ENCODE peak calls at places on chromosomes 13 and 19, in eight cellular contexts. I is A549, O is body of pancreas, X is tibial nerve, G is heart left ventricle, K is uterus, A is testis, E is GM12891. T is an unnamed sample.

GRCh38 chr19:43731854-43732253 is 16.0 kb downstream of the IRGC start:
- DNase-seq in E (no peak), G (no peak), I (no peak), K (no peak), X (no peak), A (no peak), O (no peak), T (no peak)

GRCh38 chr19:6580313-6580712 is 10.6 kb downstream of the CD70 start:
- DNase-seq in E (no peak), A (no peak), X (no peak), I (peak), O (no peak), K (no peak), G (no peak), T (no peak)

GRCh38 chr19:16915734-16916133 is 26.9 kb downstream of the F2RL3 start:
- DNase-seq in G (no peak), X (no peak), A (no peak), I (no peak), E (no peak), O (no peak), K (no peak), T (no peak)

GRCh38 chr19:29724102-29724641 is 9.1 kb upstream of the C19orf12 start:
- DNase-seq in O (no peak), G (no peak), X (no peak), K (no peak), I (no peak), A (no peak), E (peak), T (no peak)

GRCh38 chr19:58053480-58054156 is 5.5 kb upstream of the ZNF135 start:
- DNase-seq in O (no peak), K (no peak), A (no peak), X (no peak), G (no peak), E (no peak), I (no peak), T (no peak)

GRCh38 chr19:7681336-7682174 is 922 bp downstream of the TRAPPC5 start:
- DNase-seq in K (peak), E (peak), I (peak), G (peak), A (peak), X (peak), O (peak), T (peak)

GRCh38 chr19:19597809-19598306 is 20.6 kb downstream of the PBX4 start:
- DNase-seq in O (no peak), I (no peak), K (no peak), E (no peak), X (no peak), G (no peak), A (no peak), T (no peak)

GRCh38 chr13:37495046-37495445 is 103.5 kb downstream of the POSTN start:
- DNase-seq in X (no peak), O (no peak), K (no peak), A (no peak), I (no peak), E (no peak), G (no peak), T (no peak)

GRCh38 chr13:30268673-30269072 is 38.7 kb downstream of the KATNAL1 start:
- DNase-seq in I (no peak), A (no peak), X (no peak), K (no peak), E (no peak), G (no peak), O (no peak), T (no peak)

GRCh38 chr19:8126511-8126910 is 22.9 kb downstream of the FBN3 start:
- DNase-seq in O (no peak), I (no peak), X (no peak), G (no peak), A (no peak), K (no peak), E (no peak), T (no peak)

GRCh38 chr13:107866666-107867623 is 348.4 kb downstream of the LIG4 start:
- DNase-seq in G (peak), K (no peak), O (peak), E (no peak), I (no peak), A (peak), X (no peak), T (no peak)

GRCh38 chr19:3615524-3616135 is 9.0 kb upstream of the TBXA2R start:
- DNase-seq in K (no peak), E (no peak), I (no peak), G (no peak), O (no peak), A (no peak), X (no peak), T (no peak)

GRCh38 chr13:99013951-99014350 is 36.1 kb upstream of the DOCK9 start:
- DNase-seq in I (no peak), X (no peak), E (no peak), K (no peak), G (no peak), A (no peak), O (no peak), T (no peak)

GRCh38 chr13:38686635-38687245 is at the start of gene FREM2:
- DNase-seq in E (no peak), X (no peak), G (no peak), O (peak), I (peak), K (no peak), A (peak), T (no peak)

GRCh38 chr13:98507060-98507797 is 69.7 kb downstream of the STK24 start:
- DNase-seq in I (no peak), K (peak), E (no peak), A (peak), X (peak), G (peak), O (peak), T (no peak)

GRCh38 chr19:35166100-35167063 is 11.8 kb downstream of the FXYD5 start:
- DNase-seq in A (no peak), O (no peak), E (no peak), I (no peak), G (no peak), K (no peak), X (no peak), T (no peak)

GRCh38 chr13:66835040-66835628 is 395.0 kb downstream of the PCDH9 start:
- DNase-seq in K (peak), I (peak), G (peak), O (peak), A (peak), E (no peak), X (peak), T (peak)

GRCh38 chr13:80109313-80109712 is 231.6 kb downstream of the SPRY2 start:
- DNase-seq in X (no peak), I (no peak), E (no peak), A (no peak), G (no peak), K (no peak), O (no peak), T (no peak)

GRCh38 chr13:58452123-58452623 is 820.6 kb downstream of the PCDH17 start:
- DNase-seq in G (no peak), A (no peak), K (no peak), E (no peak), I (no peak), O (no peak), X (no peak), T (no peak)

GRCh38 chr19:3544054-3544376 is 5.0 kb downstream of the TEKTIP1 start:
- DNase-seq in A (no peak), E (no peak), I (no peak), G (no peak), O (no peak), K (no peak), X (no peak), T (no peak)

GRCh38 chr13:80338781-80339577 is 1.9 kb downstream of the SPRY2 start:
- DNase-seq in X (peak), O (peak), K (peak), G (peak), A (peak), E (no peak), I (no peak), T (peak)

GRCh38 chr19:45469835-45470146 is 2.0 kb downstream of the FOSB start:
- DNase-seq in K (no peak), X (no peak), E (peak), I (no peak), O (no peak), A (peak), G (no peak), T (no peak)

GRCh38 chr19:47598407-47599349 is 10.3 kb upstream of the BICRA start:
- DNase-seq in E (no peak), I (peak), K (peak), O (peak), G (peak), X (peak), A (peak), T (peak)

GRCh38 chr19:6067975-6068374 is 42.3 kb downstream of the RFX2 start:
- DNase-seq in K (no peak), G (peak), A (no peak), O (peak), E (no peak), I (no peak), X (no peak), T (peak)

GRCh38 chr13:26964278-26965057 is 203.9 kb upstream of the GPR12 start:
- DNase-seq in O (peak), A (no peak), G (peak), K (no peak), I (no peak), X (no peak), E (no peak), T (no peak)

GRCh38 chr19:15154002-15154612 is 46.7 kb downstream of the NOTCH3 start:
- DNase-seq in K (no peak), E (no peak), A (peak), G (no peak), O (no peak), I (peak), X (peak), T (no peak)

GRCh38 chr13:64164435-64164834 is 2748.8 kb upstream of the PCDH20 start:
- DNase-seq in X (no peak), G (no peak), E (no peak), O (peak), A (no peak), I (no peak), K (peak), T (no peak)

DNA sequence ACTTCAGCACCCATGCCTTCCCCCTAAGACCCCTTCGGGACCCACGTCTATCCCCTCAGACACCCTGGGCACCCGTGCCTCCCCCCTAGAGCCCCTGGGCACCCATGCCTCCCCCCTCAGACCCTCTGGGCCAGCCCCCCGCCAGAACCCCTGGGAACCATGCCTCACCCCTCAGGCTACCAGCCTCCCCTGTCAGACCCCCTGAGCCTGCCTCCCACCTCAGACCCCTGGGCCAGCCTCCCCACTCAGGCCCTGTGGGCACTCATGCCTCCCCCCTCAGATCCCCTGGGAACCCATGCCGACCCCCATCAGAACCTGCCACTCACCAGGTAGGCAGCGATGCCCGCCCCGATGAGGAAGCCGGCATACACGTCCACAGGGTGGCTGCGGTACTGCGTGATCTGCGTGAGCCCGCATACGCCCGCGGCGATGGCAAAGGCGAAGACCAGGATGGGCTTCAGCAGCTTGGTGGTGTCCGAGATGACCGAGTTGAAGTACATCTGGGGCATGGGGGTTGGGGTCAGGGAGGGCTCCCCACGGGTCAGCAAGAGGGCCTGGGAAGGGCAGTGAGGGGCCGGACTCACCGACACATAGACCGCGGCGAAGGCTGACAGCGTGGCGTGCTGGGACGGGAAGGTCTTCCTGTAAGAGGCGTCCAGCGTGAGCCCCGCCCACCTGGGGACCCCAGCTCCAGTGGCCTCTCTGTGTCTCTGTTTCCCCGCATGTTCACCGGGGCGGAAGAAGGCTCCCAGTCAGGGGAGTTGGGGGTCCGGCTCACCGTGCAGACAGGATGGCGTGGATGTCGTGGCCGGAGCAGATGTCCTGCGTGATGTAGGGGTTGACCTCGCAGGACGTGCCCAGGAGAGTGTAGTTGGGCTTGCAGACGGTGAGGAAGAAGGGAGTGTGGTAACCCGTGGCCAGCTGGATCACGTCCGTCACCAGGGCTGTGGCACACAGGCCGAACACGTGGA is 7.4 kb downstream of the PLPPR3 start:
- DNase-seq in X (no peak), K (no peak), G (peak), O (no peak), I (no peak), A (no peak), E (peak), T (no peak)
- TF ChIP-seq POLR2A in X (no peak), K (no peak), G (no peak), O (no peak), I (no peak), A (no peak), E (peak), T (no peak)

GRCh38 chr19:10107817-10108367 is 1.7 kb downstream of the PPAN start:
- DNase-seq in G (no peak), A (no peak), I (no peak), O (no peak), X (no peak), K (no peak), E (no peak), T (no peak)

GRCh38 chr19:10104665-10105221 is 1.4 kb upstream of the PPAN start:
- DNase-seq in O (no peak), I (no peak), K (no peak), X (no peak), A (no peak), E (peak), G (no peak), T (no peak)

GRCh38 chr19:10107254-10107653 is 1.1 kb downstream of the PPAN start:
- DNase-seq in A (no peak), I (no peak), K (no peak), E (no peak), O (no peak), X (no peak), G (no peak), T (no peak)

GRCh38 chr19:10105241-10106099 is 692 bp upstream of the PPAN start:
- DNase-seq in E (no peak), K (no peak), I (no peak), O (no peak), A (no peak), G (no peak), X (no peak), T (no peak)

DNA sequence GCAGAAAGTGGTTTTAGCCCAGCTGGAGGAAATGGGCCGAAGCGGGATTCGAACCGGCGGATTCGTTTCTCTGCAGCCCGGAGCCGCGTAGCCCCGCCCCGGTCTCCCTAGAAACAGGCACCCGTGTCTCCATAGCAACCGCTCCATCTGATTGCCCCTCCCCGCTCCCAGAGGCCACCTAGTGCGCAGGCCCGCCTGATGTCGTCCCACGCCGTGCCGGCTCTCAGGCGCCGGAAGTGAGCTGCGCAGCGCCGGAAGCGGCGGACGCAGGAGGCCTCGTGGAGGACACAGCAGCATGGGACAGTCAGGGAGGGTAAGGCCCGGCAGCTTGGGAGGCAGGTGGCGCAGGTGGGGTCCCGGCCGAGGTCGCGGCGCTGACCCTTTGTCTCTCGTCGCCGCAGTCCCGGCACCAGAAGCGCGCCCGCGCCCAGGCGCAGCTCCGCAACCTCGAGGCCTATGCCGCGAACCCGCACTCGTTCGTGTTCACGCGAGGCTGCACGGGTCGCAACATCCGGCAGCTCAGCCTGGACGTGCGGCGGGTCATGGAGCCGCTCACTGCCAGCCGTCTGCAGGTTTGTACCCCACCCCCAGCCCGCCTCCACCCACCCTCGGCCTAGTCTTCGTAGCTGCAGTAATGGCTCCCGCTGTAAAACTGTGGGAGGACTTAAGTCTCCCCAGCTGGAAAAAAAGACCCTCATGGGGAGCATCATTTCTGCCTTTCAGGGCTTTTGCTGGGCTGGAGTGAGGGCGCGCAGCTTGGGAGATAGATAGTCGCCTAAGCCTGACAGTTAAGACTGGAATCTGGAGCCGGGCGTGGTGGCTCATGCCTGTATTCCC is at the start of gene PPAN:
- DNase-seq in K (peak), I (peak), X (peak), A (peak), G (peak), E (peak), O (peak), T (peak)
- TF ChIP-seq POLR2A in K (peak), I (peak), X (no peak), A (no peak), G (peak), E (peak), O (peak), T (no peak)

GRCh38 chr13:101454767-101455166 is 2.3 kb downstream of the ITGBL1 start:
- DNase-seq in A (no peak), I (no peak), X (no peak), K (no peak), E (no peak), G (no peak), O (no peak), T (no peak)
- TF ChIP-seq POLR2A in A (no peak), I (no peak), X (no peak), K (no peak), E (no peak), G (no peak), O (no peak), T (no peak)

GRCh38 chr13:23044906-23045305 is 135.9 kb upstream of the SGCG start:
- DNase-seq in G (no peak), E (no peak), X (no peak), O (no peak), K (no peak), I (no peak), A (no peak), T (no peak)
- TF ChIP-seq POLR2A in G (no peak), E (no peak), X (no peak), O (no peak), K (no peak), I (no peak), A (no peak), T (no peak)

DNA sequence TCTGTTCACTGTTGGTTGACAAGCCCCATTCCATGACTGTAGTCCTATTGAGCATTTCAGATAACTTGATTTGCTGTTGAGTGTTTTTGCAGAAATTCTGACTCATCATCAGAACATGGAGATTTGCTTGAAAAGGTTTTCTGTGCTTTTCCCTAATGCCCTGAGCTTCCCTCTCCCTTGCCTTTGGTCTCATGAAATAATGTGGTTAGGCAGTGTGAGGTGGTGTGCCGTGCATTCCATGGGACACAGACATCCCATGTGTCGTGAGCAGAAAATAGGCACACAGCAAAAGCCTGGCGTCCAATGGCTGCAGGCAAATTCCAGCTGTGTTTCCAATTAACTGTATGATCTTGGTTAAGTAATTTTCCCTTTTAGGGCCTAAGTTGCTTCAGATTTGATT is 197.4 kb downstream of the DLEU7 start:
- DNase-seq in I (no peak), K (no peak), X (no peak), A (no peak), G (no peak), O (no peak), E (no peak), T (no peak)
- TF ChIP-seq POLR2A in I (no peak), K (no peak), X (no peak), A (no peak), G (no peak), O (no peak), E (no peak), T (no peak)

GRCh38 chr19:39428309-39429112 is 7.2 kb downstream of the RPS16 start:
- DNase-seq in G (peak), I (peak), O (peak), K (peak), X (no peak), E (no peak), A (peak), T (no peak)

GRCh38 chr19:39432677-39433025 is 3.1 kb downstream of the RPS16 start:
- DNase-seq in A (no peak), K (no peak), I (no peak), X (no peak), E (no peak), O (no peak), G (no peak), T (no peak)

GRCh38 chr19:39433480-39434079 is 2.2 kb downstream of the RPS16 start:
- DNase-seq in K (no peak), I (no peak), X (no peak), G (no peak), A (no peak), E (no peak), O (no peak), T (no peak)

GRCh38 chr19:39427707-39428106 is 8.0 kb downstream of the RPS16 start:
- DNase-seq in E (no peak), I (no peak), O (no peak), G (no peak), K (no peak), A (no peak), X (no peak), T (no peak)

DNA sequence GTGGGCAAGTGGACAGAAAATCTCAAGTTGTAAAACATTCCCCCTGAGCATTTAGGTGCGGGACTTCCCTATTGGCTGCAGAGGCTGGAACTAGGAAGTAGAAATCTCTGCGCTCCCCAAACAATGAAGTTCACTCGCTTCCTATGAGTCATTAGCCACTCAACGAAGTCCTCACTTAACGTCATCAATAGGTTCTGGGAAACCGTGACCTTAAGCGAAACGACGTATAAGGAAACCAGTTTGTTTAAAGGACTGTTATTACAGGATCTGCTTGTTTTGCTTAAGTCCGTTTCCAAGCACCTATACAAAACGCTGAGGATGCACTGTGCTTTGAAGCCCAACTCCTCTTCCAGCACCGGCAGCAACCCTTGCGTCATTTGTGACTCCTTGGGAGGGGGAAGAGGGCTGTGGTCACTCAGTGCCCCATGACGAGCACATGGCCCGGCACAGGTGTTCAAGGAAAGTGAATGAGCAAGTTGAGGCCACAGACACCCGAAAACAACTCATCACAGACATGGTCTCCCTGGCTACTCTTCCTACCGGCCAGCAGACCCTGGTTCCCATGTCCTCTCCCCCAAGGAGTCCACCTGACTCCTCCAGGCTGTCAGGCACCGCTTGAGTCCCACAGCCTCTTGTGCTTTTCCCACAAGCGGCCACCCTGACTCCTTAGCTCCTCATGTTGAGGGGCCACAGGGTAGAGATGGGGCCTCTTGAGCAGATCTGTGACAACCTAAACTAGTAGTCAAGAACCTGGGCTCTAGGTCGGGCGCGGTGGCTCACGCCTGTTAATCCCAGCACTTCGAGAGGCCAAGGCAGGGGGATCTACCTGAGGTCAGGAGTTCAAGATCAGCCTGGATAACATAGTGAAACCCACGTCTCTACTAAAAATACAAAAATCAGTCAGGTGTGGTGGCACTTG is 4.8 kb downstream of the RPS16 start:
- DNase-seq in A (no peak), G (no peak), O (no peak), E (no peak), I (peak), X (no peak), K (no peak), T (peak)
- TF ChIP-seq POLR2A in A (no peak), G (no peak), O (no peak), E (peak), I (peak), X (no peak), K (peak), T (no peak)